ENCODE peak calls at places on chromosomes 4 and X, in seven cellular contexts. O is GM19239, C is frontal cortex, K is activated T-cell treated with anti-CD3 and anti-CD28 coated beads for 4 hours, D is AG08395, H is iPS-NIHi11, P is COR-L47. I is an unnamed sample.

GRCh38 chrX:12949927-12950656 is 24.8 kb upstream of the TMSB4X start:
- DNase-seq in O (no peak), C (no peak), K (peak; percentile 73), D (peak; percentile 81), H (no peak), P (no peak), I (no peak)

GRCh38 chr4:39657465-39657864 is 18.8 kb upstream of the SMIM14 start:
- DNase-seq in O (no peak), C (no peak), K (no peak), D (no peak), H (no peak), P (no peak), I (no peak)

GRCh38 chr4:40446785-40447184 is 111.7 kb downstream of the CHRNA9 start:
- DNase-seq in O (no peak), C (no peak), K (no peak), D (no peak), H (no peak), P (no peak), I (no peak)

GRCh38 chr4:48944252-48944651 is 37.7 kb upstream of the OCIAD2 start:
- DNase-seq in O (no peak), C (no peak), K (no peak), D (no peak), H (peak; percentile 19), P (peak; percentile 21), I (no peak)

GRCh38 chr4:176635372-176636261 is 157.1 kb downstream of the VEGFC start:
- DNase-seq in O (no peak), C (no peak), K (no peak), D (peak; percentile 78), H (no peak), P (no peak), I (no peak)

GRCh38 chrX:14290335-14290734 is 239.0 kb upstream of the GLRA2 start:
- DNase-seq in O (no peak), C (no peak), K (no peak), D (no peak), H (no peak), P (no peak), I (no peak)

GRCh38 chr4:154329268-154329858 is 162.2 kb downstream of the DCHS2 start:
- DNase-seq in O (no peak), C (no peak), K (no peak), D (peak; percentile 21), H (peak; percentile 17), P (no peak), I (no peak)

GRCh38 chr4:143294310-143294709 is 42.4 kb upstream of the GAB1 start:
- DNase-seq in O (no peak), C (no peak), K (no peak), D (peak; percentile 58), H (no peak), P (no peak), I (no peak)

GRCh38 chr4:8312069-8312445 is 42.5 kb downstream of the HTRA3 start:
- DNase-seq in O (no peak), C (no peak), K (no peak), D (no peak), H (no peak), P (no peak), I (no peak)